ENCODE peak calls at places on chromosomes 6 and 20, in seven cellular contexts. L is upper lobe of right lung, R is lower lobe of right lung, K is PC-3, P is mammary epithelial cell, J is nephron progenitor cell, Q is transverse colon. E is an unnamed sample.

GRCh38 chr6:38349795-38350194 is 289.9 kb downstream of the BTBD9 start:
- DNase-seq in L (no peak), R (no peak), K (no peak), P (no peak), J (no peak), Q (no peak), E (no peak)

GRCh38 chr20:44219287-44219686 is 8.7 kb upstream of the OSER1 start:
- DNase-seq in L (no peak), R (no peak), K (no peak), P (no peak), J (no peak), Q (no peak), E (no peak)

GRCh38 chr6:144244688-144245087 is 40.4 kb upstream of the UTRN start:
- DNase-seq in L (no peak), R (no peak), K (no peak), P (no peak), J (no peak), Q (no peak), E (no peak)

GRCh38 chr20:63064310-63064709 is 57.5 kb upstream of the BHLHE23 start:
- DNase-seq in L (peak), R (peak), K (no peak), P (no peak), J (peak), Q (no peak), E (no peak)

GRCh38 chr20:60034231-60035110 is 76.2 kb downstream of the CDH26 start:
- DNase-seq in L (no peak), R (no peak), K (no peak), P (no peak), J (peak), Q (no peak), E (no peak)

GRCh38 chr20:61220131-61220530 is 31.9 kb upstream of the CDH4 start:
- DNase-seq in L (no peak), R (no peak), K (no peak), P (peak), J (no peak), Q (no peak), E (no peak)

GRCh38 chr20:51979226-51979625 is 176.9 kb upstream of the SALL4 start:
- DNase-seq in L (no peak), R (no peak), K (no peak), P (no peak), J (no peak), Q (no peak), E (no peak)

GRCh38 chr20:9203081-9203447 is 134.2 kb downstream of the PLCB4 start:
- DNase-seq in L (no peak), R (no peak), K (peak), P (no peak), J (no peak), Q (no peak), E (no peak)

GRCh38 chr6:109453594-109454482 is 1.7 kb downstream of the MICAL1 start:
- DNase-seq in L (no peak), R (no peak), K (no peak), P (no peak), J (peak), Q (no peak), E (no peak)

GRCh38 chr6:27667651-27668441 is 194.9 kb upstream of the ZNF184 start:
- DNase-seq in L (no peak), R (no peak), K (no peak), P (no peak), J (no peak), Q (no peak), E (no peak)

GRCh38 chr6:73123632-73124329 is 101.5 kb downstream of the KHDC1L start:
- DNase-seq in L (no peak), R (no peak), K (peak), P (no peak), J (no peak), Q (no peak), E (no peak)

GRCh38 chr6:136012948-136013347 is 161.4 kb downstream of the PDE7B start:
- DNase-seq in L (no peak), R (no peak), K (no peak), P (no peak), J (no peak), Q (no peak), E (no peak)

GRCh38 chr20:3404402-3404801 is 3.1 kb downstream of the DNAAF9 start:
- DNase-seq in L (no peak), R (no peak), K (no peak), P (no peak), J (no peak), Q (no peak), E (no peak)

GRCh38 chr6:25961619-25962367 is 809 bp upstream of the TRIM38 start:
- DNase-seq in L (no peak), R (no peak), K (no peak), P (no peak), J (no peak), Q (no peak), E (no peak)

GRCh38 chr20:34112600-34113061 is 588 bp upstream of the EIF2S2 start:
- DNase-seq in L (peak), R (no peak), K (no peak), P (no peak), J (peak), Q (peak), E (peak)

GRCh38 chr6:71965404-71965803 is 79.1 kb downstream of the RIMS1 start:
- DNase-seq in L (no peak), R (no peak), K (no peak), P (no peak), J (peak), Q (no peak), E (no peak)

GRCh38 chr6:89888871-89889270 is 5.4 kb upstream of the GJA10 start:
- DNase-seq in L (no peak), R (no peak), K (peak), P (no peak), J (no peak), Q (no peak), E (no peak)

GRCh38 chr20:60782959-60783625 is 469.0 kb upstream of the CDH4 start:
- DNase-seq in L (no peak), R (no peak), K (no peak), P (no peak), J (no peak), Q (no peak), E (no peak)

GRCh38 chr6:116533233-116533957 is 12.1 kb downstream of the TRAPPC3L start:
- DNase-seq in L (no peak), R (no peak), K (no peak), P (no peak), J (no peak), Q (no peak), E (peak)

GRCh38 chr6:151763938-151764680 is 43.4 kb upstream of the ESR1 start:
- DNase-seq in L (peak), R (peak), K (peak), P (peak), J (peak), Q (peak), E (peak)

GRCh38 chr6:150865043-150865405 is 478 bp upstream of the MTHFD1L start:
- DNase-seq in L (no peak), R (no peak), K (no peak), P (no peak), J (no peak), Q (no peak), E (no peak)

GRCh38 chr6:143223895-143224294 is 163.2 kb downstream of the AIG1 start:
- DNase-seq in L (no peak), R (no peak), K (no peak), P (no peak), J (peak), Q (peak), E (no peak)

GRCh38 chr6:161256390-161256789 is 17.5 kb downstream of the AGPAT4 start:
- DNase-seq in L (no peak), R (no peak), K (no peak), P (no peak), J (no peak), Q (no peak), E (no peak)

GRCh38 chr6:103122766-103123601 is 1729.5 kb downstream of the GRIK2 start:
- DNase-seq in L (peak), R (peak), K (peak), P (peak), J (peak), Q (peak), E (peak)

GRCh38 chr6:154257074-154257473 is 99.5 kb downstream of the IPCEF1 start:
- DNase-seq in L (no peak), R (no peak), K (no peak), P (no peak), J (no peak), Q (no peak), E (no peak)

GRCh38 chr6:3608159-3608558 is 143.4 kb downstream of the PXDC1 start:
- DNase-seq in L (no peak), R (no peak), K (no peak), P (no peak), J (no peak), Q (no peak), E (no peak)

GRCh38 chr6:37022135-37022863 is 16.8 kb downstream of the FGD2 start:
- DNase-seq in L (no peak), R (peak), K (no peak), P (no peak), J (no peak), Q (no peak), E (no peak)

GRCh38 chr6:170082531-170083187 is 208.2 kb downstream of the DLL1 start:
- DNase-seq in L (no peak), R (peak), K (peak), P (peak), J (no peak), Q (peak), E (no peak)

DNA sequence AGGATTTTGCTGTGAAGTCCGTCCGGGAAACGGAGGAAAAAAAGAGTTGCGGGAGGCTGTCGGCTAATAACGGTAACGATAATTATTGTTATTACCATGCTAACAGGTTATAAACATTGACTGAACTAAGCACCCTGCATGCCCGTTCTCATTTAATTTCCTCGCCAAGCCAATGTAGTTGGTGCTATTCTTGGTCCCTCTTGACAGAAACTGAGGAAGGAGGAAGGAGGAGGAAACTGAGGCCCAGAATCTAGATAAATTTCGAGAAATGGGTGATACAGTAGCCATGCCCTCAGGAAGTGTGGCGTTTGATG is 417 bp downstream of the TPX2 start:
- DNase-seq in L (no peak), R (no peak), K (no peak), P (no peak), J (no peak), Q (no peak), E (no peak)
- TF ChIP-seq CTCF in L (no peak), R (no peak), K (no peak), P (no peak), J (no peak), Q (no peak), E (no peak)

DNA sequence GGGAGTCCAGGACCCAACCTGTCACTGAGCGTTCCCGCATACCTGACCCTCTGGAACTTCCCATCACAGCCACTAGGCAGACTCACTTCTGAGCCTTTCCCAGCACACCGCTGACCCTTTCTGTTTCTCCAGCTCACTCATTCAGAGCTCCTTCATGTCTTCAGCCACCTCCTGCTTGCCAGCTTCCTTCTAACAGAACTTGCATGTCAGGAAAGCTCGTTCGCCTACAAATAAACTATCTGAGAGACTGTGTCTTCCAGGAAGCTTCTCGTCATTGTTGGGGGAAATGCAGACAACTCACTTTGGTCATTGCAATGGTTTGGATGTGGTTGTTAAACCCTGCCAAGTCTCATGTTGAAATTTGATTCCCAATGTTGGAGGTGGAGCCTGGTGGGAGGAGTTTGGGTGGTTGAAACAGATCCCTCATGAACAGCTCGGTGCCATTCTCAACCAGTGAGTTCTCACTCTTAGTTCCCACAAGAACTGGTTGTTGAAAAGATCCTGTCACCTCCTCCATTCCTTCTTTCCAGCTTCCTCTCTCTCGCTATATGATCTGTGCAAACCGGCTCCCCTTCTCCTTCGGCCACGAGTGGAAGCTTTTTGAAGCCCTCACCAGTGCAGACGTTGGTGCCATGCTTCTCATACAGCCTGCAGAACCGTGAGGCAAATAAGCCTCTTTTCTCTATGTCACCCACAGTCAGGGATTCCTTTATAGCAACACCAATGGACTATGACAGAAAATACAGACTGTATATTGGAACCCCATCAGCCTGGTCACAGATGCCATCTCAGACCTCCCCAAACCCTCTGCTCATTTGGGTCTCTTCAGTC is 1.4 kb upstream of the MUC21 start:
- DNase-seq in L (no peak), R (no peak), K (peak), P (peak), J (peak), Q (no peak), E (peak)
- TF ChIP-seq CTCF in L (peak), R (no peak), K (peak), P (peak), J (no peak), Q (no peak), E (no peak)

GRCh38 chr20:25338112-25339023 is 52.3 kb downstream of the ABHD12 start:
- DNase-seq in L (no peak), R (no peak), K (no peak), P (no peak), J (no peak), Q (no peak), E (no peak)
- TF ChIP-seq CTCF in L (no peak), R (no peak), K (peak), P (no peak), J (no peak), Q (no peak), E (no peak)

GRCh38 chr6:119506631-119507174 is 157.1 kb upstream of the MAN1A1 start:
- DNase-seq in L (no peak), R (no peak), K (no peak), P (no peak), J (no peak), Q (no peak), E (no peak)

GRCh38 chr6:119514355-119514754 is 164.8 kb upstream of the MAN1A1 start:
- DNase-seq in L (no peak), R (no peak), K (no peak), P (no peak), J (no peak), Q (no peak), E (no peak)

GRCh38 chr6:119511024-119511423 is 161.5 kb upstream of the MAN1A1 start:
- DNase-seq in L (no peak), R (no peak), K (no peak), P (no peak), J (no peak), Q (no peak), E (no peak)

DNA sequence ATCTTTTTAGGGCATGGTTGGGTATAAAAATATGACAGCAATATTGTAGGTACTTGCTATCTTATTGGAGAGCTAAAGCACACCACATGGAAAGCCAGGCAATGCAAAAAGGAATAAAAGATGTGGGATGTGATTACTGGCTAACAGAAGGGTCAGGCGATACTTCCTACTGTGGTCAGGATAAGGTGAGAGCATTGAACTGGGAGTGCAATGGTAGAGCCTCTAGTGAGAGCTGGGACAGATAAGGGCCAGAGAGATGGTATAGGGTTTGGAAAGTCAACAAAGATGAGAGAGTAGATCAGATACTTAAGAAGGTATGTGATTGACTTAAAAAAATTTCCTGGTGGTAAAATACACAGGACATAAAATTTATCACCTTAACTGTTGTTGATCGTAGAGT is 160.7 kb upstream of the MAN1A1 start:
- DNase-seq in L (no peak), R (no peak), K (no peak), P (no peak), J (no peak), Q (no peak), E (no peak)
- TF ChIP-seq CTCF in L (no peak), R (no peak), K (no peak), P (no peak), J (no peak), Q (no peak), E (no peak)

GRCh38 chr20:53413188-53413631 is 180.4 kb downstream of the ZNF217 start:
- DNase-seq in L (peak), R (peak), K (peak), P (no peak), J (peak), Q (peak), E (peak)
- TF ChIP-seq CTCF in L (peak), R (peak), K (peak), P (no peak), J (peak), Q (peak), E (peak)

GRCh38 chr6:50817638-50817950 is 1.1 kb upstream of the TFAP2B start:
- DNase-seq in L (no peak), R (no peak), K (no peak), P (no peak), J (no peak), Q (no peak), E (no peak)

GRCh38 chr6:50816947-50817637 is 1.6 kb upstream of the TFAP2B start:
- DNase-seq in L (no peak), R (no peak), K (no peak), P (no peak), J (no peak), Q (no peak), E (no peak)

GRCh38 chr6:50816115-50816675 is 2.5 kb upstream of the TFAP2B start:
- DNase-seq in L (peak), R (peak), K (peak), P (peak), J (peak), Q (peak), E (peak)

GRCh38 chr6:50818673-50819072 is at the start of gene TFAP2B:
- DNase-seq in L (no peak), R (no peak), K (no peak), P (no peak), J (no peak), Q (no peak), E (no peak)

GRCh38 chr6:50815436-50816114 is 3.1 kb upstream of the TFAP2B start:
- DNase-seq in L (no peak), R (no peak), K (peak), P (peak), J (no peak), Q (no peak), E (no peak)
- TF ChIP-seq CTCF in L (peak), R (no peak), K (peak), P (peak), J (no peak), Q (no peak), E (no peak)

GRCh38 chr6:155306958-155307357 is 7.3 kb downstream of the TFB1M start:
- DNase-seq in L (no peak), R (no peak), K (no peak), P (no peak), J (no peak), Q (no peak), E (no peak)
- TF ChIP-seq CTCF in L (no peak), R (no peak), K (no peak), P (no peak), J (no peak), Q (no peak), E (no peak)

GRCh38 chr6:1110164-1110563 is 201.7 kb upstream of the FOXQ1 start:
- DNase-seq in L (no peak), R (no peak), K (peak), P (no peak), J (no peak), Q (no peak), E (no peak)
- TF ChIP-seq CTCF in L (no peak), R (no peak), K (no peak), P (no peak), J (no peak), Q (no peak), E (no peak)

DNA sequence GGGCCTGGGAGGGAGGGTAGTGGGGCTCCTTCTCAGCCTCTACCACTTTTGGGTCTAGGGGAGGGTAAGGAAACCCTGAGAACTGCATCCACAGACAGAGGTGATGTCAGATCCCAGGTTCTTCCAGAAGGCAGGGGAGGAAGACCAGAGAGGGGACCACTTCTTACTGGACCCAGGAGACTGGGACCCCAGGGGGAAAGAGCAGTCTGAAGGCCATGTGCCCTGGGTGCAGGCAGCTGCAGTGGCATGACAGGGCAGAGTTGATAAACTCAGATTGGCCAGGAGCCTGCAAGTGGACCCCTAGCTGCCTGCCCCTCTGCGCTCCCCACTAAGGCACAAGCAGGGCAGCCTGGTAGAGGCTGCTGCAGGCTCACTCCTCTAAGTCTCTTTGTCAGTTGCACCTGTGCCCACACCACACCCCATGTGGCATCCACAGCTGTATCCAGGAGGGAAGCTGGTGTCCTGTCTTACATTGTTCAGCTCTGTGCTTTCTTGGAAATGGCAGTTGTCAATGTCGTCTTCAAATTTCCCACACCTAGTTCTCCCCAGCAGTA is 2.7 kb downstream of the CST9L start:
- DNase-seq in L (no peak), R (no peak), K (no peak), P (no peak), J (no peak), Q (no peak), E (no peak)
- TF ChIP-seq CTCF in L (no peak), R (no peak), K (no peak), P (no peak), J (no peak), Q (no peak), E (no peak)